ENCODE peak calls at places on chromosome 5, in six cellular contexts. L is stimulated activated naive CD4-positive, alpha-beta T cell treated with Interleukin-2 at 50 U/mL for 16 hours; N is Calu3; A is omental fat pad; Z is activated T-helper 1 cell treated with Interleukin-2 at 50 U/mL for 16 hours; D is stimulated activated CD4-positive, alpha-beta T cell treated with anti-CD3 and anti-CD28 coated beads, Interleukin-2, amount 100 ng/mL, for 4 hours. I is an unnamed sample.

GRCh38 chr5:90227688-90228087 is 181.9 kb downstream of the CETN3 start:
- DNase-seq in L (no peak), N (no peak), A (no peak), Z (no peak), D (no peak), I (no peak)

GRCh38 chr5:171776747-171777419 is 8.7 kb upstream of the SMIM23 start:
- DNase-seq in L (no peak), N (no peak), A (no peak), Z (no peak), D (no peak), I (no peak)

GRCh38 chr5:172113036-172113435 is 75.0 kb downstream of the STK10 start:
- DNase-seq in L (peak; percentile 72), N (no peak), A (no peak), Z (peak; percentile 69), D (peak; percentile 44), I (no peak)

GRCh38 chr5:179330186-179330900 is 14.9 kb downstream of the ADAMTS2 start:
- DNase-seq in L (no peak), N (no peak), A (no peak), Z (no peak), D (no peak), I (no peak)

GRCh38 chr5:307794-308579 is 13.5 kb upstream of the AHRR start:
- DNase-seq in L (no peak), N (no peak), A (no peak), Z (no peak), D (no peak), I (no peak)

GRCh38 chr5:181058321-181058720 is 18.3 kb downstream of the BTNL9 start:
- DNase-seq in L (no peak), N (no peak), A (no peak), Z (no peak), D (no peak), I (no peak)

GRCh38 chr5:173970878-173971650 is 17.9 kb upstream of the C5orf47 start:
- DNase-seq in L (no peak), N (no peak), A (no peak), Z (no peak), D (no peak), I (no peak)

GRCh38 chr5:173053041-173053440 is 3.1 kb upstream of the CREBRF start:
- DNase-seq in L (no peak), N (no peak), A (no peak), Z (no peak), D (no peak), I (no peak)

GRCh38 chr5:173547579-173547978 is 68.9 kb downstream of the BOD1 start:
- DNase-seq in L (no peak), N (peak; percentile 14), A (no peak), Z (no peak), D (no peak), I (no peak)

GRCh38 chr5:116509483-116510244 is 65.0 kb downstream of the SEMA6A start:
- DNase-seq in L (no peak), N (no peak), A (no peak), Z (no peak), D (no peak), I (no peak)

GRCh38 chr5:138459311-138459710 is 6.0 kb upstream of the EGR1 start:
- DNase-seq in L (peak; percentile 84), N (no peak), A (no peak), Z (peak; percentile 65), D (peak; percentile 90), I (no peak)

GRCh38 chr5:7244208-7244607 is 151.7 kb upstream of the ADCY2 start:
- DNase-seq in L (no peak), N (no peak), A (no peak), Z (no peak), D (no peak), I (no peak)

GRCh38 chr5:59785701-59786100 is 107.8 kb downstream of the PDE4D start:
- DNase-seq in L (no peak), N (no peak), A (no peak), Z (no peak), D (no peak), I (no peak)

GRCh38 chr5:160929343-160929742 is 77.3 kb upstream of the ATP10B start:
- DNase-seq in L (no peak), N (peak; percentile 64), A (no peak), Z (no peak), D (no peak), I (no peak)

GRCh38 chr5:136036991-136037705 is 8.4 kb downstream of the TGFBI start:
- DNase-seq in L (peak; percentile 43), N (peak; percentile 58), A (no peak), Z (no peak), D (no peak), I (no peak)

GRCh38 chr5:107431998-107432397 is 238.7 kb downstream of the EFNA5 start:
- DNase-seq in L (no peak), N (no peak), A (no peak), Z (no peak), D (no peak), I (no peak)

I was measured in HuH-7.5.